ENCODE peak calls at places on chromosomes 1 and 21, in six cellular contexts. M is stimulated activated naive CD8-positive, alpha-beta T cell treated with anti-CD3 and anti-CD28 coated beads, Interleukin-15, amount 100 ng/mL, for 72 hours; X is activated CD8-positive, alpha-beta memory T cell treated with anti-CD3 and anti-CD28 coated beads, Interleukin-2, amount 10 ng/mL, durations not matched to agents 7 days and 5 days; D is left lobe of liver; E is activated CD4-positive, alpha-beta T cell treated with anti-CD3 and anti-CD28 coated beads for 36 hours; V is thoracic aorta. F is an unnamed sample.

GRCh38 chr21:41326414-41327080 is 9.9 kb downstream of the FAM3B start:
- ATAC-seq in M (no peak), X (no peak), D (peak), E (peak), V (no peak), F (no peak)

GRCh38 chr1:73576084-73576483 is 621.9 kb downstream of the LRRIQ3 start:
- ATAC-seq in M (no peak), X (no peak), D (no peak), E (no peak), V (no peak), F (no peak)

GRCh38 chr1:29793101-29793546 is 556.8 kb downstream of the PTPRU start:
- ATAC-seq in M (peak), X (peak), D (peak), E (peak), V (no peak), F (peak)

GRCh38 chr1:97412737-97413136 is 508.1 kb downstream of the DPYD start:
- ATAC-seq in M (no peak), X (no peak), D (no peak), E (no peak), V (no peak), F (no peak)

GRCh38 chr1:74470936-74471335 is 41.5 kb downstream of the LRRC53 start:
- ATAC-seq in M (no peak), X (no peak), D (no peak), E (no peak), V (no peak), F (no peak)

GRCh38 chr1:165069829-165070228 is 286.7 kb downstream of the LMX1A start:
- ATAC-seq in M (no peak), X (no peak), D (no peak), E (no peak), V (no peak), F (no peak)

GRCh38 chr21:26883768-26884167 is 38.6 kb upstream of the ADAMTS1 start:
- ATAC-seq in M (no peak), X (no peak), D (no peak), E (no peak), V (no peak), F (no peak)

GRCh38 chr1:183164963-183165362 is 21.1 kb upstream of the LAMC2 start:
- ATAC-seq in M (no peak), X (no peak), D (no peak), E (no peak), V (no peak), F (no peak)

GRCh38 chr1:206649261-206649660 is 13.9 kb downstream of the DYRK3 start:
- ATAC-seq in M (no peak), X (no peak), D (no peak), E (no peak), V (no peak), F (no peak)

GRCh38 chr1:27413004-27413403 is 20.6 kb downstream of the GPR3 start:
- ATAC-seq in M (no peak), X (no peak), D (peak), E (no peak), V (no peak), F (no peak)

GRCh38 chr1:1434131-1434811 is 1.2 kb upstream of the VWA1 start:
- ATAC-seq in M (peak), X (no peak), D (no peak), E (no peak), V (no peak), F (no peak)

GRCh38 chr21:46377789-46378188 is 53.8 kb downstream of the PCNT start:
- ATAC-seq in M (no peak), X (no peak), D (no peak), E (no peak), V (no peak), F (no peak)

GRCh38 chr1:200038645-200038986 is 11.1 kb downstream of the NR5A2 start:
- ATAC-seq in M (peak), X (no peak), D (peak), E (no peak), V (no peak), F (no peak)

GRCh38 chr1:87733421-87733820 is 404.7 kb downstream of the LMO4 start:
- ATAC-seq in M (no peak), X (no peak), D (no peak), E (no peak), V (no peak), F (no peak)

GRCh38 chr1:181936768-181937581 is 124.5 kb downstream of the ZNF648 start:
- ATAC-seq in M (peak), X (peak), D (peak), E (peak), V (no peak), F (peak)

GRCh38 chr1:7893529-7894180 is 40.8 kb upstream of the UTS2 start:
- ATAC-seq in M (no peak), X (no peak), D (no peak), E (no peak), V (peak), F (no peak)

GRCh38 chr1:197801111-197801482 is 25.8 kb upstream of the DENND1B start:
- ATAC-seq in M (no peak), X (no peak), D (no peak), E (no peak), V (no peak), F (no peak)

GRCh38 chr1:31814041-31814511 is 1.7 kb downstream of the SPOCD1 start:
- ATAC-seq in M (peak), X (no peak), D (no peak), E (no peak), V (no peak), F (no peak)

GRCh38 chr21:32538147-32538792 is 47.1 kb downstream of the TCP10L start:
- ATAC-seq in M (peak), X (peak), D (no peak), E (peak), V (no peak), F (peak)

GRCh38 chr1:200374569-200375312 is 35.1 kb downstream of the ZNF281 start:
- ATAC-seq in M (no peak), X (no peak), D (no peak), E (no peak), V (no peak), F (no peak)